ENCODE peak calls at places on chromosomes 1 and 21, in four cellular contexts. A is endothelial cell; W is progenitor cell of endocrine pancreas; O is activated CD4-positive, alpha-beta T cell treated with anti-CD3 and anti-CD28 coated beads, Interleukin-2, amount 10 ng/mL, durations not matched to agents 7 days and 5 days. J is an unnamed sample.

GRCh38 chr1:243924188-243924587 is 74.1 kb upstream of the AKT3 start:
- DNase-seq in A (no peak), W (no peak), O (no peak), J (no peak)

GRCh38 chr1:17772580-17773215 is 17.6 kb downstream of the ACTL8 start:
- DNase-seq in A (no peak), W (no peak), O (no peak), J (no peak)

GRCh38 chr1:160375788-160376524 is 9.1 kb downstream of the NHLH1 start:
- DNase-seq in A (no peak), W (no peak), O (peak; percentile 21), J (peak; percentile 56)

GRCh38 chr1:78325293-78325692 is 165.5 kb upstream of the PTGFR start:
- DNase-seq in A (no peak), W (no peak), O (no peak), J (no peak)

GRCh38 chr1:1510912-1511532 is 940 bp upstream of the ATAD3A start:
- DNase-seq in A (no peak), W (no peak), O (peak; percentile 17), J (peak; percentile 73)

GRCh38 chr1:112806090-112806642 is 91.0 kb upstream of the PPM1J start:
- DNase-seq in A (no peak), W (no peak), O (no peak), J (no peak)

GRCh38 chr1:4071675-4072074 is 171.6 kb upstream of the C1orf174 start:
- DNase-seq in A (no peak), W (no peak), O (no peak), J (no peak)

GRCh38 chr1:48450505-48450904 is 21.5 kb downstream of the SPATA6 start:
- DNase-seq in A (no peak), W (no peak), O (no peak), J (no peak)

GRCh38 chr1:74343191-74343590 is 108.0 kb downstream of the TNNI3K start:
- DNase-seq in A (no peak), W (no peak), O (no peak), J (no peak)

GRCh38 chr1:965526-966134 is 652 bp upstream of the PLEKHN1 start:
- DNase-seq in A (no peak), W (no peak), O (no peak), J (no peak)

GRCh38 chr1:9161963-9162362 is 33.1 kb upstream of the GPR157 start:
- DNase-seq in A (no peak), W (no peak), O (no peak), J (no peak)

GRCh38 chr1:78731674-78732073 is 82.0 kb downstream of the IFI44 start:
- DNase-seq in A (no peak), W (no peak), O (no peak), J (no peak)

GRCh38 chr21:46667735-46668380 is 32.4 kb downstream of the PRMT2 start:
- DNase-seq in A (peak; percentile 47), W (no peak), O (no peak), J (peak; percentile 38)

GRCh38 chr1:43653339-43653738 is 3.4 kb downstream of the KDM4A start:
- DNase-seq in A (no peak), W (no peak), O (peak; percentile 16), J (peak; percentile 48)

GRCh38 chr1:114023377-114023776 is 44.1 kb downstream of the OLFML3 start:
- DNase-seq in A (no peak), W (no peak), O (no peak), J (no peak)

GRCh38 chr1:243715285-243715684 is 134.8 kb downstream of the AKT3 start:
- DNase-seq in A (no peak), W (no peak), O (no peak), J (no peak)

GRCh38 chr1:3548156-3548893 is 63.0 kb downstream of the MEGF6 start:
- DNase-seq in A (no peak), W (no peak), O (no peak), J (no peak)

J was measured in GM12865.